ENCODE peak calls at places on chromosomes 13 and 19, in eight cellular contexts. X, T, C, R, L, O, V and S are unnamed samples.
A peak's percentile ranks its signal among the peaks of the same experiment; 100 is the strongest.

GRCh38 chr13:51000576-51001260 is 91.1 kb downstream of the RNASEH2B start:
- DNase-seq in X (peak; percentile 23), V (peak; percentile 92), C (peak; percentile 71), T (no peak), R (no peak), O (peak; percentile 30), L (no peak), S (no peak)

GRCh38 chr13:45833663-45834062 is 17.9 kb downstream of the SIAH3 start:
- DNase-seq in L (no peak), T (no peak), O (no peak), X (no peak), C (no peak), V (no peak), R (no peak), S (peak; percentile 58)

GRCh38 chr13:92564942-92565341 is 661.7 kb upstream of the GPC6 start:
- DNase-seq in L (no peak), X (no peak), O (no peak), C (no peak), V (no peak), T (no peak), R (no peak), S (no peak)

GRCh38 chr13:100234524-100235136 is 145.7 kb downstream of the PCCA start:
- DNase-seq in T (no peak), O (no peak), L (no peak), C (no peak), R (peak; percentile 72), X (no peak), V (no peak), S (no peak)

GRCh38 chr19:30037835-30038234 is 95.8 kb downstream of the URI1 start:
- DNase-seq in L (no peak), X (no peak), V (no peak), C (no peak), R (no peak), O (no peak), T (no peak), S (no peak)

GRCh38 chr19:30694156-30694555 is 322.0 kb downstream of the ZNF536 start:
- DNase-seq in T (no peak), V (no peak), R (no peak), C (no peak), L (no peak), X (no peak), O (no peak), S (no peak)

GRCh38 chr13:114131581-114132418 is 623 bp downstream of the RASA3 start:
- DNase-seq in O (no peak), V (no peak), X (no peak), T (peak; percentile 87), R (peak; percentile 12), C (no peak), L (no peak), S (no peak)

GRCh38 chr13:79679334-79679733 is 198.4 kb downstream of the NDFIP2 start:
- DNase-seq in L (peak; percentile 51), T (no peak), V (no peak), C (peak; percentile 86), X (peak; percentile 79), R (peak; percentile 69), O (peak; percentile 63), S (no peak)

GRCh38 chr13:81987677-81988357 is 1646.9 kb upstream of the SPRY2 start:
- DNase-seq in V (no peak), T (no peak), C (no peak), X (no peak), O (no peak), R (no peak), L (no peak), S (no peak)

GRCh38 chr13:101514695-101515275 is 62.3 kb downstream of the ITGBL1 start:
- DNase-seq in T (no peak), L (no peak), C (peak; percentile 81), X (no peak), O (no peak), R (peak; percentile 67), V (no peak), S (no peak)

GRCh38 chr19:49691243-49692101 is 556 bp downstream of the CPT1C start:
- DNase-seq in X (no peak), C (no peak), R (no peak), T (no peak), O (peak; percentile 74), V (no peak), L (no peak), S (peak; percentile 82)

GRCh38 chr13:31092631-31093030 is 69.1 kb downstream of the HSPH1 start:
- DNase-seq in O (no peak), L (no peak), V (no peak), T (no peak), R (no peak), X (no peak), C (no peak), S (no peak)

GRCh38 chr13:24127116-24127631 is 33.3 kb upstream of the SPATA13 start:
- DNase-seq in V (no peak), R (peak; percentile 16), L (peak; percentile 74), T (no peak), O (no peak), X (peak; percentile 65), C (no peak), S (no peak)

GRCh38 chr13:109251958-109252357 is 534.4 kb downstream of the IRS2 start:
- DNase-seq in V (no peak), T (no peak), L (no peak), O (no peak), C (no peak), R (no peak), X (no peak), S (no peak)

GRCh38 chr19:58003153-58003828 is 671 bp upstream of the ZNF606 start:
- DNase-seq in O (no peak), C (no peak), R (no peak), V (no peak), T (peak; percentile 62), L (no peak), X (no peak), S (no peak)

GRCh38 chr19:58000677-58001076 is 1.9 kb downstream of the ZNF606 start:
- DNase-seq in C (no peak), V (no peak), X (no peak), T (no peak), O (no peak), R (no peak), L (no peak), S (no peak)

GRCh38 chr19:58001895-58002369 is 688 bp downstream of the ZNF606 start:
- DNase-seq in X (peak; percentile 13), C (no peak), O (no peak), L (no peak), R (no peak), V (no peak), T (no peak), S (no peak)

GRCh38 chr19:58007285-58007684 is 4.7 kb upstream of the ZNF606 start:
- DNase-seq in T (no peak), X (no peak), O (no peak), L (no peak), R (peak; percentile 42), C (no peak), V (no peak), S (no peak)

GRCh38 chr19:58002384-58003152 is at the start of gene ZNF606:
- DNase-seq in R (peak; percentile 95), X (peak; percentile 89), O (peak; percentile 88), V (peak; percentile 93), C (peak; percentile 64), T (peak; percentile 97), L (peak; percentile 94), S (peak; percentile 87)
- TF ChIP-seq POLR2A in R (peak; percentile 31), X (peak; percentile 72), O (peak; percentile 83), V (peak; percentile 60), C (peak; percentile 78), T (no peak), L (peak; percentile 68), S (peak; percentile 60)

GRCh38 chr13:67557642-67558241 is 327.6 kb upstream of the PCDH9 start:
- DNase-seq in T (no peak), C (no peak), L (no peak), V (no peak), R (no peak), X (no peak), O (no peak), S (no peak)

GRCh38 chr13:67554296-67554695 is 324.2 kb upstream of the PCDH9 start:
- DNase-seq in C (no peak), R (no peak), X (no peak), T (no peak), V (no peak), L (no peak), O (no peak), S (no peak)

GRCh38 chr13:67554746-67555452 is 324.8 kb upstream of the PCDH9 start:
- DNase-seq in V (no peak), T (no peak), X (no peak), C (no peak), O (no peak), L (no peak), R (no peak), S (no peak)

DNA sequence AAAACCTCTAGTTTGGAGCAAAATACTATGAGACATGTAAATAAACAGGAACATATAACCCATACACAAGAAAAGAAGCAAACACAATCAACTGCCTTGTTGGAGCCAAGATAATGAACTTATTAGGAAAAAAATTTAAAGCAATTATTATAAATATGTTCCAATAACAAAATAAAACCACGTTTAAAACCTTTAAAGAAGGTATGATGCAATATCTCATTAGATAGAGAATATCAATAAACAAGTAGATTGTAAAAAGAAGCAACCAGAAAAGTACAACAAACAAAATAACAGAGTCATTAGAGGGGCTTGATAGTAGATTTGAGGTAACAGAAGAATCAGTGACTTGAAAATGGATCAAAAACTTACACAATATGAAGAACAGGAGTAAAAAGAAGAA is 327.0 kb upstream of the PCDH9 start:
- DNase-seq in O (no peak), L (no peak), T (no peak), R (no peak), X (no peak), V (no peak), C (no peak), S (no peak)
- H3K4me1 ChIP-seq in O (no peaks in the 10 kb centered on the region), L (no peaks in the 10 kb centered on the region), T (no peaks in the 10 kb centered on the region), R (no peaks in the 10 kb centered on the region), X (no peaks in the 10 kb centered on the region), V (no peaks in the 10 kb centered on the region), C (no peaks in the 10 kb centered on the region), S (no peaks in the 10 kb centered on the region)

GRCh38 chr19:4327877-4328242 is 10.8 kb downstream of the STAP2 start:
- DNase-seq in O (no peak), T (no peak), C (no peak), R (no peak), X (no peak), L (no peak), V (no peak), S (no peak)

GRCh38 chr19:4327252-4327876 is 11.3 kb downstream of the STAP2 start:
- DNase-seq in T (peak; percentile 89), X (peak; percentile 83), O (peak; percentile 95), R (peak; percentile 33), V (no peak), C (peak; percentile 19), L (no peak), S (peak; percentile 85)

GRCh38 chr19:4326837-4327251 is 11.8 kb downstream of the STAP2 start:
- DNase-seq in T (peak; percentile 78), L (no peak), C (no peak), V (no peak), R (no peak), X (no peak), O (peak; percentile 67), S (peak; percentile 83)

GRCh38 chr19:4328243-4328990 is 10.2 kb downstream of the STAP2 start:
- DNase-seq in C (peak; percentile 56), O (peak; percentile 100), T (peak; percentile 98), R (peak; percentile 36), X (peak; percentile 96), L (peak; percentile 81), V (peak; percentile 95), S (peak; percentile 97)

GRCh38 chr19:4326215-4326836 is 12.3 kb downstream of the STAP2 start:
- DNase-seq in L (no peak), T (no peak), C (no peak), O (no peak), X (no peak), R (no peak), V (no peak), S (no peak)
- H3K4me3 ChIP-seq in L (no peak overlapping the region), T (peak overlapping the region; percentile 53), C (no peak overlapping the region), O (no peak overlapping the region), X (no peak overlapping the region), R (no peak overlapping the region), V (no peak overlapping the region), S (no peak overlapping the region)

GRCh38 chr19:5693195-5694166 is 3.4 kb downstream of the RPL36 start:
- DNase-seq in L (peak; percentile 48), C (no peak), X (no peak), V (no peak), O (no peak), R (no peak), T (peak; percentile 80), S (no peak)
- TF ChIP-seq POLR2A in L (no peak), C (no peak), X (no peak), V (no peak), O (no peak), R (no peak), T (no peak), S (no peak)